ENCODE peak calls at places on chromosomes 16 and 17, in five cellular contexts. One of them, this sample, is unnamed.

GRCh38 chr16:52070341-52071057 is 476.4 kb downstream of the TOX3 start:
- DNase-seq in Kasumi-1: no peak
- DNase-seq in astrocyte of the spinal cord: no peak
- DNase-seq in NCI-H345: no peak
- DNase-seq in retina: no peak
- DNase-seq in this sample: no peak

GRCh38 chr17:44400226-44400847 is 10.9 kb upstream of the ITGA2B start:
- DNase-seq in NCI-H345: no peak
- DNase-seq in retina: no peak
- DNase-seq in astrocyte of the spinal cord: peak; percentile 42
- DNase-seq in Kasumi-1: peak; percentile 20
- DNase-seq in this sample: peak; percentile 18

GRCh38 chr17:13725286-13725990 is 123.7 kb upstream of the HS3ST3A1 start:
- DNase-seq in astrocyte of the spinal cord: peak; percentile 46
- DNase-seq in retina: no peak
- DNase-seq in Kasumi-1: no peak
- DNase-seq in NCI-H345: no peak
- DNase-seq in this sample: no peak

GRCh38 chr16:87062569-87063442 is 254.4 kb downstream of the C16orf95 start:
- DNase-seq in NCI-H345: peak; percentile 61
- DNase-seq in Kasumi-1: peak; percentile 69
- DNase-seq in astrocyte of the spinal cord: peak; percentile 80
- DNase-seq in retina: peak; percentile 80
- DNase-seq in this sample: peak; percentile 94

GRCh38 chr17:56887105-56887504 is 26.7 kb downstream of the TRIM25 start:
- DNase-seq in retina: no peak
- DNase-seq in NCI-H345: no peak
- DNase-seq in astrocyte of the spinal cord: no peak
- DNase-seq in Kasumi-1: no peak
- DNase-seq in this sample: no peak

GRCh38 chr17:82687375-82687861 is 11.1 kb downstream of the RAB40B start:
- DNase-seq in NCI-H345: no peak
- DNase-seq in astrocyte of the spinal cord: no peak
- DNase-seq in retina: no peak
- DNase-seq in Kasumi-1: no peak
- DNase-seq in this sample: no peak

GRCh38 chr16:70638814-70639792 is 7.3 kb upstream of the IL34 start:
- DNase-seq in retina: no peak
- DNase-seq in astrocyte of the spinal cord: peak; percentile 74
- DNase-seq in Kasumi-1: no peak
- DNase-seq in NCI-H345: no peak
- DNase-seq in this sample: no peak

GRCh38 chr16:67779256-67780014 is 26.9 kb downstream of the RANBP10 start:
- DNase-seq in Kasumi-1: no peak
- DNase-seq in NCI-H345: no peak
- DNase-seq in astrocyte of the spinal cord: no peak
- DNase-seq in retina: no peak
- DNase-seq in this sample: no peak

GRCh38 chr17:49694847-49695697 is 12.7 kb downstream of the SLC35B1 start:
- DNase-seq in NCI-H345: peak; percentile 62
- DNase-seq in retina: peak; percentile 75
- DNase-seq in astrocyte of the spinal cord: peak; percentile 27
- DNase-seq in Kasumi-1: peak; percentile 76
- DNase-seq in this sample: peak; percentile 72

GRCh38 chr16:78200023-78200389 is 100.6 kb downstream of the WWOX start:
- DNase-seq in NCI-H345: no peak
- DNase-seq in astrocyte of the spinal cord: no peak
- DNase-seq in retina: no peak
- DNase-seq in Kasumi-1: no peak
- DNase-seq in this sample: no peak

GRCh38 chr17:10743316-10744009 is 13.6 kb upstream of the TMEM220 start:
- DNase-seq in astrocyte of the spinal cord: no peak
- DNase-seq in NCI-H345: no peak
- DNase-seq in retina: no peak
- DNase-seq in Kasumi-1: no peak
- DNase-seq in this sample: no peak

GRCh38 chr17:10325036-10325435 is 47.8 kb downstream of the MYH13 start:
- DNase-seq in NCI-H345: no peak
- DNase-seq in astrocyte of the spinal cord: no peak
- DNase-seq in retina: no peak
- DNase-seq in Kasumi-1: no peak
- DNase-seq in this sample: no peak

GRCh38 chr16:24015923-24016322 is 180.1 kb downstream of the PRKCB start:
- DNase-seq in Kasumi-1: no peak
- DNase-seq in astrocyte of the spinal cord: no peak
- DNase-seq in retina: no peak
- DNase-seq in NCI-H345: no peak
- DNase-seq in this sample: no peak

GRCh38 chr17:66589892-66590291 is 245.0 kb upstream of the CACNG5 start:
- DNase-seq in Kasumi-1: no peak
- DNase-seq in NCI-H345: no peak
- DNase-seq in astrocyte of the spinal cord: no peak
- DNase-seq in retina: no peak
- DNase-seq in this sample: no peak

GRCh38 chr16:46690281-46691178 is 1.1 kb downstream of the ORC6 start:
- DNase-seq in retina: no peak
- DNase-seq in Kasumi-1: peak; percentile 12
- DNase-seq in astrocyte of the spinal cord: peak; percentile 23
- DNase-seq in NCI-H345: no peak
- DNase-seq in this sample: peak; percentile 2

GRCh38 chr16:11992594-11993524 is 16.3 kb downstream of the SNX29 start:
- DNase-seq in Kasumi-1: no peak
- DNase-seq in astrocyte of the spinal cord: no peak
- DNase-seq in retina: no peak
- DNase-seq in NCI-H345: no peak
- DNase-seq in this sample: no peak

GRCh38 chr16:3878610-3879009 is 1.9 kb downstream of the CREBBP start:
- DNase-seq in retina: no peak
- DNase-seq in Kasumi-1: peak; percentile 29
- DNase-seq in NCI-H345: no peak
- DNase-seq in astrocyte of the spinal cord: peak; percentile 37
- DNase-seq in this sample: no peak

GRCh38 chr16:70576431-70577255 is 53.0 kb downstream of the SF3B3 start:
- DNase-seq in astrocyte of the spinal cord: peak; percentile 69
- DNase-seq in NCI-H345: no peak
- DNase-seq in Kasumi-1: peak; percentile 18
- DNase-seq in retina: no peak
- DNase-seq in this sample: no peak

GRCh38 chr17:45247429-45248131 is 14.3 kb downstream of the SPATA32 start:
- DNase-seq in NCI-H345: peak; percentile 98
- DNase-seq in Kasumi-1: peak; percentile 83
- DNase-seq in retina: peak; percentile 87
- DNase-seq in astrocyte of the spinal cord: peak; percentile 69
- DNase-seq in this sample: peak; percentile 99

GRCh38 chr16:89150090-89150835 is 21.3 kb upstream of the CDH15 start:
- DNase-seq in Kasumi-1: no peak
- DNase-seq in retina: no peak
- DNase-seq in NCI-H345: peak; percentile 60
- DNase-seq in astrocyte of the spinal cord: no peak
- DNase-seq in this sample: no peak

GRCh38 chr17:57451126-57451690 is 194.9 kb downstream of the MSI2 start:
- DNase-seq in Kasumi-1: no peak
- DNase-seq in NCI-H345: no peak
- DNase-seq in retina: no peak
- DNase-seq in astrocyte of the spinal cord: no peak
- DNase-seq in this sample: no peak

GRCh38 chr16:78892925-78893324 is 707.6 kb downstream of the MAF start:
- DNase-seq in NCI-H345: no peak
- DNase-seq in astrocyte of the spinal cord: no peak
- DNase-seq in retina: no peak
- DNase-seq in Kasumi-1: no peak
- DNase-seq in this sample: no peak

GRCh38 chr16:67649494-67649931 is 4.6 kb downstream of the CARMIL2 start:
- DNase-seq in Kasumi-1: no peak
- DNase-seq in astrocyte of the spinal cord: no peak
- DNase-seq in retina: no peak
- DNase-seq in NCI-H345: no peak
- DNase-seq in this sample: peak; percentile 80

GRCh38 chr17:60396412-60396811 is 4.5 kb upstream of the USP32 start:
- DNase-seq in NCI-H345: no peak
- DNase-seq in retina: no peak
- DNase-seq in Kasumi-1: no peak
- DNase-seq in astrocyte of the spinal cord: no peak
- DNase-seq in this sample: no peak

GRCh38 chr17:41917192-41917591 is 1.6 kb downstream of the ACLY start:
- DNase-seq in retina: no peak
- DNase-seq in Kasumi-1: no peak
- DNase-seq in astrocyte of the spinal cord: peak; percentile 73
- DNase-seq in NCI-H345: no peak
- DNase-seq in this sample: peak; percentile 29

GRCh38 chr16:69276143-69277115 is 34.7 kb upstream of the VPS4A start:
- DNase-seq in Kasumi-1: no peak
- DNase-seq in retina: no peak
- DNase-seq in NCI-H345: no peak
- DNase-seq in astrocyte of the spinal cord: peak; percentile 95
- DNase-seq in this sample: no peak

GRCh38 chr16:52237823-52238222 is 309.1 kb downstream of the TOX3 start:
- DNase-seq in Kasumi-1: no peak
- DNase-seq in NCI-H345: no peak
- DNase-seq in retina: no peak
- DNase-seq in astrocyte of the spinal cord: no peak
- DNase-seq in this sample: no peak

GRCh38 chr17:73646409-73647305 is 2.4 kb upstream of the SDK2 start:
- DNase-seq in retina: peak; percentile 74
- DNase-seq in Kasumi-1: peak; percentile 61
- DNase-seq in NCI-H345: peak; percentile 41
- DNase-seq in astrocyte of the spinal cord: no peak
- DNase-seq in this sample: peak; percentile 79

GRCh38 chr17:65696739-65697394 is 135.4 kb upstream of the AXIN2 start:
- DNase-seq in astrocyte of the spinal cord: peak; percentile 77
- DNase-seq in NCI-H345: no peak
- DNase-seq in Kasumi-1: no peak
- DNase-seq in retina: no peak
- DNase-seq in this sample: no peak

GRCh38 chr17:66493283-66494019 is 191.0 kb downstream of the PRKCA start:
- DNase-seq in retina: no peak
- DNase-seq in astrocyte of the spinal cord: peak; percentile 51
- DNase-seq in Kasumi-1: no peak
- DNase-seq in NCI-H345: no peak
- DNase-seq in this sample: no peak

GRCh38 chr16:47323241-47323640 is 137.6 kb downstream of the ITFG1 start:
- DNase-seq in NCI-H345: no peak
- DNase-seq in Kasumi-1: no peak
- DNase-seq in retina: no peak
- DNase-seq in astrocyte of the spinal cord: no peak
- DNase-seq in this sample: no peak

GRCh38 chr17:3017936-3018335 is 45.5 kb downstream of the OR1D5 start:
- DNase-seq in NCI-H345: no peak
- DNase-seq in retina: no peak
- DNase-seq in Kasumi-1: no peak
- DNase-seq in astrocyte of the spinal cord: no peak
- DNase-seq in this sample: no peak

GRCh38 chr16:4190934-4191333 is 50.9 kb downstream of the SRL start:
- DNase-seq in astrocyte of the spinal cord: no peak
- DNase-seq in NCI-H345: no peak
- DNase-seq in Kasumi-1: no peak
- DNase-seq in retina: no peak
- DNase-seq in this sample: no peak

GRCh38 chr17:41906465-41907184 is 12.1 kb downstream of the ACLY start:
- DNase-seq in Kasumi-1: no peak
- DNase-seq in astrocyte of the spinal cord: no peak
- DNase-seq in NCI-H345: no peak
- DNase-seq in retina: no peak
- DNase-seq in this sample: no peak